ENCODE peak calls at places on chromosomes 11 and 22, in eight cellular contexts. One of them, this sample, is unnamed.

GRCh38 chr11:70462818-70463477 is 64.6 kb downstream of the CTTN start:
- DNase-seq in MG63: no peak
- DNase-seq in small intestine: no peak
- DNase-seq in bronchial epithelial cell: no peak
- DNase-seq in PC-3: no peak
- DNase-seq in astrocyte of the spinal cord: no peak
- DNase-seq in left ventricle myocardium inferior: no peak
- DNase-seq in cardiac fibroblast: no peak
- DNase-seq in this sample: peak

GRCh38 chr11:113296447-113297205 is 17.8 kb upstream of the TTC12 start:
- DNase-seq in MG63: no peak
- DNase-seq in small intestine: no peak
- DNase-seq in bronchial epithelial cell: no peak
- DNase-seq in PC-3: no peak
- DNase-seq in astrocyte of the spinal cord: no peak
- DNase-seq in left ventricle myocardium inferior: no peak
- DNase-seq in cardiac fibroblast: no peak
- DNase-seq in this sample: no peak

GRCh38 chr22:42863349-42863911 is 6.4 kb upstream of the ARFGAP3 start:
- DNase-seq in MG63: no peak
- DNase-seq in small intestine: no peak
- DNase-seq in bronchial epithelial cell: peak
- DNase-seq in PC-3: peak
- DNase-seq in astrocyte of the spinal cord: peak
- DNase-seq in left ventricle myocardium inferior: no peak
- DNase-seq in cardiac fibroblast: peak
- DNase-seq in this sample: no peak

GRCh38 chr11:22340803-22341581 is 2.8 kb downstream of the SLC17A6 start:
- DNase-seq in MG63: no peak
- DNase-seq in small intestine: no peak
- DNase-seq in bronchial epithelial cell: no peak
- DNase-seq in PC-3: no peak
- DNase-seq in astrocyte of the spinal cord: no peak
- DNase-seq in left ventricle myocardium inferior: no peak
- DNase-seq in cardiac fibroblast: no peak
- DNase-seq in this sample: no peak

GRCh38 chr11:70153133-70153727 is 49.9 kb upstream of the FADD start:
- DNase-seq in MG63: no peak
- DNase-seq in small intestine: no peak
- DNase-seq in bronchial epithelial cell: no peak
- DNase-seq in PC-3: no peak
- DNase-seq in astrocyte of the spinal cord: no peak
- DNase-seq in left ventricle myocardium inferior: no peak
- DNase-seq in cardiac fibroblast: no peak
- DNase-seq in this sample: no peak

GRCh38 chr22:35454416-35455054 is 54.6 kb downstream of the MCM5 start:
- DNase-seq in MG63: no peak
- DNase-seq in small intestine: no peak
- DNase-seq in bronchial epithelial cell: no peak
- DNase-seq in PC-3: peak
- DNase-seq in astrocyte of the spinal cord: no peak
- DNase-seq in left ventricle myocardium inferior: no peak
- DNase-seq in cardiac fibroblast: no peak
- DNase-seq in this sample: no peak

GRCh38 chr11:10641314-10642206 is 52.0 kb downstream of the IRAG1 start:
- DNase-seq in MG63: no peak
- DNase-seq in small intestine: no peak
- DNase-seq in bronchial epithelial cell: no peak
- DNase-seq in PC-3: no peak
- DNase-seq in astrocyte of the spinal cord: no peak
- DNase-seq in left ventricle myocardium inferior: no peak
- DNase-seq in cardiac fibroblast: no peak
- DNase-seq in this sample: no peak

GRCh38 chr22:20319041-20319744 is 667 bp downstream of the DGCR6L start:
- DNase-seq in MG63: no peak
- DNase-seq in small intestine: peak
- DNase-seq in bronchial epithelial cell: no peak
- DNase-seq in PC-3: no peak
- DNase-seq in astrocyte of the spinal cord: peak
- DNase-seq in left ventricle myocardium inferior: no peak
- DNase-seq in cardiac fibroblast: peak
- DNase-seq in this sample: no peak

GRCh38 chr22:22891139-22891621 is 3.6 kb downstream of the IGLL5 start:
- DNase-seq in MG63: no peak
- DNase-seq in small intestine: no peak
- DNase-seq in bronchial epithelial cell: no peak
- DNase-seq in PC-3: no peak
- DNase-seq in astrocyte of the spinal cord: no peak
- DNase-seq in left ventricle myocardium inferior: no peak
- DNase-seq in cardiac fibroblast: no peak
- DNase-seq in this sample: no peak
- H3K4me3 ChIP-seq in MG63: no peak
- H3K4me3 ChIP-seq in small intestine: no peak
- H3K4me3 ChIP-seq in bronchial epithelial cell: no peak
- H3K4me3 ChIP-seq in PC-3: no peak
- H3K4me3 ChIP-seq in astrocyte of the spinal cord: no peak
- H3K4me3 ChIP-seq in left ventricle myocardium inferior: no peak
- H3K4me3 ChIP-seq in cardiac fibroblast: no peak
- H3K4me3 ChIP-seq in this sample: no peak

GRCh38 chr11:134025086-134025437 is 43.8 kb upstream of the JAM3 start:
- DNase-seq in MG63: peak
- DNase-seq in small intestine: no peak
- DNase-seq in bronchial epithelial cell: no peak
- DNase-seq in PC-3: no peak
- DNase-seq in astrocyte of the spinal cord: no peak
- DNase-seq in left ventricle myocardium inferior: peak
- DNase-seq in cardiac fibroblast: no peak
- DNase-seq in this sample: peak

GRCh38 chr11:134028368-134028920 is 40.4 kb upstream of the JAM3 start:
- DNase-seq in MG63: no peak
- DNase-seq in small intestine: no peak
- DNase-seq in bronchial epithelial cell: no peak
- DNase-seq in PC-3: no peak
- DNase-seq in astrocyte of the spinal cord: no peak
- DNase-seq in left ventricle myocardium inferior: no peak
- DNase-seq in cardiac fibroblast: no peak
- DNase-seq in this sample: no peak

GRCh38 chr11:134027671-134028070 is 41.2 kb upstream of the JAM3 start:
- DNase-seq in MG63: no peak
- DNase-seq in small intestine: no peak
- DNase-seq in bronchial epithelial cell: no peak
- DNase-seq in PC-3: no peak
- DNase-seq in astrocyte of the spinal cord: no peak
- DNase-seq in left ventricle myocardium inferior: no peak
- DNase-seq in cardiac fibroblast: no peak
- DNase-seq in this sample: no peak

GRCh38 chr11:134024420-134025085 is 44.3 kb upstream of the JAM3 start:
- DNase-seq in MG63: peak
- DNase-seq in small intestine: no peak
- DNase-seq in bronchial epithelial cell: peak
- DNase-seq in PC-3: peak
- DNase-seq in astrocyte of the spinal cord: no peak
- DNase-seq in left ventricle myocardium inferior: no peak
- DNase-seq in cardiac fibroblast: no peak
- DNase-seq in this sample: no peak

GRCh38 chr11:134026655-134027343 is 42.1 kb upstream of the JAM3 start:
- DNase-seq in MG63: no peak
- DNase-seq in small intestine: no peak
- DNase-seq in bronchial epithelial cell: peak
- DNase-seq in PC-3: no peak
- DNase-seq in astrocyte of the spinal cord: no peak
- DNase-seq in left ventricle myocardium inferior: no peak
- DNase-seq in cardiac fibroblast: no peak
- DNase-seq in this sample: no peak
- H3K4me3 ChIP-seq in MG63: no peak
- H3K4me3 ChIP-seq in small intestine: no peak
- H3K4me3 ChIP-seq in bronchial epithelial cell: no peak
- H3K4me3 ChIP-seq in PC-3: no peak
- H3K4me3 ChIP-seq in astrocyte of the spinal cord: no peak
- H3K4me3 ChIP-seq in left ventricle myocardium inferior: no peak
- H3K4me3 ChIP-seq in cardiac fibroblast: no peak
- H3K4me3 ChIP-seq in this sample: no peak

GRCh38 chr11:116707746-116708145 is 65.0 kb downstream of the BUD13 start:
- DNase-seq in MG63: no peak
- DNase-seq in small intestine: peak
- DNase-seq in bronchial epithelial cell: no peak
- DNase-seq in PC-3: peak
- DNase-seq in astrocyte of the spinal cord: no peak
- DNase-seq in left ventricle myocardium inferior: no peak
- DNase-seq in cardiac fibroblast: no peak
- DNase-seq in this sample: no peak
- H3K4me3 ChIP-seq in MG63: no peak
- H3K4me3 ChIP-seq in small intestine: no peak
- H3K4me3 ChIP-seq in bronchial epithelial cell: peak
- H3K4me3 ChIP-seq in PC-3: peak
- H3K4me3 ChIP-seq in astrocyte of the spinal cord: no peak
- H3K4me3 ChIP-seq in left ventricle myocardium inferior: peak
- H3K4me3 ChIP-seq in cardiac fibroblast: no peak
- H3K4me3 ChIP-seq in this sample: no peak

GRCh38 chr22:47658182-47658581 is 895.7 kb downstream of the TBC1D22A start:
- DNase-seq in MG63: no peak
- DNase-seq in small intestine: no peak
- DNase-seq in bronchial epithelial cell: no peak
- DNase-seq in PC-3: no peak
- DNase-seq in astrocyte of the spinal cord: no peak
- DNase-seq in left ventricle myocardium inferior: no peak
- DNase-seq in cardiac fibroblast: no peak
- DNase-seq in this sample: no peak

GRCh38 chr22:47654922-47655451 is 892.5 kb downstream of the TBC1D22A start:
- DNase-seq in MG63: no peak
- DNase-seq in small intestine: no peak
- DNase-seq in bronchial epithelial cell: no peak
- DNase-seq in PC-3: no peak
- DNase-seq in astrocyte of the spinal cord: no peak
- DNase-seq in left ventricle myocardium inferior: no peak
- DNase-seq in cardiac fibroblast: no peak
- DNase-seq in this sample: no peak

GRCh38 chr22:47655930-47656329 is 893.5 kb downstream of the TBC1D22A start:
- DNase-seq in MG63: no peak
- DNase-seq in small intestine: no peak
- DNase-seq in bronchial epithelial cell: no peak
- DNase-seq in PC-3: no peak
- DNase-seq in astrocyte of the spinal cord: no peak
- DNase-seq in left ventricle myocardium inferior: no peak
- DNase-seq in cardiac fibroblast: no peak
- DNase-seq in this sample: no peak

GRCh38 chr22:47659467-47660302 is 897.2 kb downstream of the TBC1D22A start:
- DNase-seq in MG63: no peak
- DNase-seq in small intestine: no peak
- DNase-seq in bronchial epithelial cell: no peak
- DNase-seq in PC-3: no peak
- DNase-seq in astrocyte of the spinal cord: no peak
- DNase-seq in left ventricle myocardium inferior: no peak
- DNase-seq in cardiac fibroblast: no peak
- DNase-seq in this sample: no peak

GRCh38 chr22:47656806-47657205 is 894.4 kb downstream of the TBC1D22A start:
- DNase-seq in MG63: no peak
- DNase-seq in small intestine: no peak
- DNase-seq in bronchial epithelial cell: no peak
- DNase-seq in PC-3: no peak
- DNase-seq in astrocyte of the spinal cord: no peak
- DNase-seq in left ventricle myocardium inferior: no peak
- DNase-seq in cardiac fibroblast: no peak
- DNase-seq in this sample: no peak
- H3K4me3 ChIP-seq in MG63: no peak
- H3K4me3 ChIP-seq in small intestine: no peak
- H3K4me3 ChIP-seq in bronchial epithelial cell: no peak
- H3K4me3 ChIP-seq in PC-3: no peak
- H3K4me3 ChIP-seq in astrocyte of the spinal cord: no peak
- H3K4me3 ChIP-seq in left ventricle myocardium inferior: no peak
- H3K4me3 ChIP-seq in cardiac fibroblast: no peak
- H3K4me3 ChIP-seq in this sample: no peak